ENCODE peak calls at places on chromosomes 3 and 15, in six cellular contexts. G, A, T, F, E and X are unnamed samples.

GRCh38 chr15:38325290-38325990 is 72.8 kb downstream of the SPRED1 start:
- DNase-seq in G (no peak), A (no peak), T (no peak), F (no peak), E (no peak), X (no peak)

GRCh38 chr3:138933068-138933668 is 13.8 kb downstream of the FOXL2 start:
- DNase-seq in G (no peak), A (no peak), T (no peak), F (no peak), E (no peak), X (peak; percentile 17)

GRCh38 chr3:51401639-51402166 is 10.6 kb downstream of the RBM15B start:
- DNase-seq in G (no peak), A (no peak), T (no peak), F (no peak), E (no peak), X (no peak)

GRCh38 chr3:152497457-152497856 is 228.7 kb downstream of the MBNL1 start:
- DNase-seq in G (peak; percentile 88), A (no peak), T (no peak), F (no peak), E (no peak), X (no peak)

GRCh38 chr3:123169492-123169929 is 32.2 kb upstream of the SEC22A start:
- DNase-seq in G (no peak), A (no peak), T (no peak), F (no peak), E (no peak), X (no peak)

GRCh38 chr3:172280406-172281051 is 167.7 kb downstream of the GHSR start:
- DNase-seq in G (peak; percentile 69), A (no peak), T (no peak), F (no peak), E (no peak), X (no peak)

GRCh38 chr3:168094877-168095610 is 680 bp downstream of the GOLIM4 start:
- DNase-seq in G (peak; percentile 77), A (peak; percentile 62), T (peak; percentile 87), F (peak; percentile 59), E (peak; percentile 53), X (peak; percentile 50)

GRCh38 chr3:192857148-192857735 is 60.4 kb downstream of the MB21D2 start:
- DNase-seq in G (peak; percentile 56), A (no peak), T (no peak), F (no peak), E (no peak), X (no peak)

GRCh38 chr3:34212175-34212574 is 413.7 kb downstream of the PDCD6IP start:
- DNase-seq in G (peak; percentile 6), A (no peak), T (no peak), F (no peak), E (no peak), X (no peak)

GRCh38 chr3:41362638-41363559 is 163.6 kb downstream of the CTNNB1 start:
- DNase-seq in G (peak; percentile 81), A (no peak), T (no peak), F (no peak), E (no peak), X (no peak)

GRCh38 chr3:7876741-7877297 is 624.8 kb upstream of the LMCD1 start:
- DNase-seq in G (no peak), A (no peak), T (no peak), F (no peak), E (no peak), X (no peak)

GRCh38 chr15:80567721-80568157 is 127.4 kb upstream of the ABHD17C start:
- DNase-seq in G (peak; percentile 86), A (no peak), T (no peak), F (peak; percentile 45), E (no peak), X (peak; percentile 56)

GRCh38 chr3:141393151-141394076 is 25.1 kb downstream of the ZBTB38 start:
- DNase-seq in G (no peak), A (no peak), T (no peak), F (peak; percentile 67), E (no peak), X (no peak)
- H3K4me3 ChIP-seq in G (no peak overlapping the region), A (no peak overlapping the region), T (no peak overlapping the region), F (no peak overlapping the region), E (no peak overlapping the region), X (no peak overlapping the region)

GRCh38 chr3:185837409-185837808 is 12.6 kb upstream of the IGF2BP2 start:
- DNase-seq in G (no peak), A (no peak), T (no peak), F (no peak), E (no peak), X (no peak)
- H3K4me3 ChIP-seq in G (no peak overlapping the region), A (no peak overlapping the region), T (no peak overlapping the region), F (no peak overlapping the region), E (no peak overlapping the region), X (no peak overlapping the region)

GRCh38 chr3:128804017-128804816 is 75.2 kb upstream of the ACAD9 start:
- DNase-seq in G (peak; percentile 51), A (no peak), T (peak; percentile 71), F (no peak), E (peak; percentile 79), X (no peak)
- H3K4me3 ChIP-seq in G (no peak overlapping the region), A (no peak overlapping the region), T (peak overlapping the region; percentile 9), F (no peak overlapping the region), E (no peak overlapping the region), X (no peak overlapping the region)

DNA sequence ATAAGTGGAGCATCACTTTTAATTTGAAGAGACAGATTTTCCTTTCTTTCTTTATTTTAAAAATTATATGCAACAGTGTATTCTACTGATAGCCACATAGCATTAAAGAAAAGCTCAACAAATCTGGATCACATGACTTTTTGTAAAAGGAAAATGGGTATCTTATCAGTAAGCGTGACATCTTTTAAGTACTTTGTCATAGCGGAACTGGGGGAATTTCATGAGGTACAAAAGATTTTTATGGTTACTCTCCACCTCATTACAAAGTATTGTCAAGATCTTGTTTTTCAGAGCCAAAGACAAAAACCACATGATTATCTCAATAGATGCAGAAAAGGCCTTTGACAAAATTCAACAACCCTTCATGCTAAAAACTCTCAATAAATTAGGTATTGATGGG is 219.6 kb upstream of the ZPLD1 start:
- DNase-seq in G (no peak), A (no peak), T (peak; percentile 28), F (no peak), E (no peak), X (no peak)
- H3K4me3 ChIP-seq in G (no peak overlapping the region), A (no peak overlapping the region), T (no peak overlapping the region), F (no peak overlapping the region), E (no peak overlapping the region), X (no peak overlapping the region)

GRCh38 chr15:65418596-65418995 is 4.2 kb downstream of the IGDCC4 start:
- DNase-seq in G (no peak), A (no peak), T (no peak), F (no peak), E (no peak), X (no peak)

GRCh38 chr15:65423977-65424679 is 1.4 kb upstream of the IGDCC4 start:
- DNase-seq in G (peak; percentile 64), A (no peak), T (no peak), F (peak; percentile 13), E (no peak), X (no peak)

GRCh38 chr15:65423150-65423976 is 616 bp upstream of the IGDCC4 start:
- DNase-seq in G (no peak), A (no peak), T (no peak), F (peak; percentile 50), E (no peak), X (no peak)

GRCh38 chr15:65421360-65422215 is 1.2 kb downstream of the IGDCC4 start:
- DNase-seq in G (peak; percentile 66), A (no peak), T (peak; percentile 52), F (peak; percentile 80), E (peak; percentile 15), X (no peak)

GRCh38 chr15:65420975-65421359 is 1.8 kb downstream of the IGDCC4 start:
- DNase-seq in G (no peak), A (no peak), T (no peak), F (no peak), E (no peak), X (no peak)
- H3K4me3 ChIP-seq in G (peak overlapping the region; percentile 53), A (peak overlapping the region; percentile 47), T (peak overlapping the region; percentile 61), F (peak overlapping the region; percentile 46), E (no peak overlapping the region), X (peak overlapping the region; percentile 51)

GRCh38 chr3:113947372-113948014 is at the start of gene ZDHHC23:
- DNase-seq in G (peak; percentile 47), A (peak; percentile 54), T (peak; percentile 67), F (peak; percentile 79), E (peak; percentile 35), X (peak; percentile 69)
- H3K4me3 ChIP-seq in G (peak within 1 kb of the TSS; percentile 58), A (peak within 1 kb of the TSS; percentile 75), T (peak within 1 kb of the TSS; percentile 84), F (peak within 1 kb of the TSS; percentile 66), E (peak within 1 kb of the TSS; percentile 73), X (peak within 1 kb of the TSS; percentile 86)

DNA sequence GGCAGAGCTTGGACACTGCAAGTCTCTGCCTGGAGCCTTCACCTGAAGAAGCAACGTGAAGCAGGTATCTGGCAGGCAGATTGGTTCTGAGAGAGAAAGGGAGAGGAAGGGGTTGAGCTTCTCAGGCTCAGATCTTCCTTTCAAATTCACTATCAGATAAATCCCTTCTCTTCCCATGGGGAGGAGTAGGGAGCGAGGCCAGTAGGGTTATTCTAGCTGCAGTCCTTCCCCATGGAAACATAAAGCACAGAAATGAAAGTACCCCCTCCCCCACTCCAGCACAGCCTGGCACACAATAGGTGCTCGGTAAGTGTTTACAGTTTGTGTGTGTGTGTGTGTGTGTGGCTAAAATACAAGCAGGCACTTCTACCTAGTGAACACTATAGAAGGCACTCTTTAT is 20.8 kb upstream of the VPS8 start:
- DNase-seq in G (no peak), A (no peak), T (no peak), F (no peak), E (no peak), X (no peak)
- H3K4me3 ChIP-seq in G (no peak overlapping the region), A (no peak overlapping the region), T (no peak overlapping the region), F (no peak overlapping the region), E (no peak overlapping the region), X (no peak overlapping the region)

GRCh38 chr3:186930639-186931486 is 537 bp downstream of the ST6GAL1 start:
- DNase-seq in G (peak; percentile 26), A (no peak), T (peak; percentile 83), F (peak; percentile 34), E (peak; percentile 72), X (peak; percentile 84)

GRCh38 chr3:186935133-186935532 is 4.8 kb downstream of the ST6GAL1 start:
- DNase-seq in G (no peak), A (no peak), T (no peak), F (no peak), E (no peak), X (no peak)

GRCh38 chr3:186931487-186932280 is 1.4 kb downstream of the ST6GAL1 start:
- DNase-seq in G (peak; percentile 14), A (no peak), T (peak; percentile 45), F (peak; percentile 25), E (no peak), X (peak; percentile 75)

GRCh38 chr3:186932281-186933181 is 2.2 kb downstream of the ST6GAL1 start:
- DNase-seq in G (no peak), A (no peak), T (no peak), F (no peak), E (no peak), X (no peak)

DNA sequence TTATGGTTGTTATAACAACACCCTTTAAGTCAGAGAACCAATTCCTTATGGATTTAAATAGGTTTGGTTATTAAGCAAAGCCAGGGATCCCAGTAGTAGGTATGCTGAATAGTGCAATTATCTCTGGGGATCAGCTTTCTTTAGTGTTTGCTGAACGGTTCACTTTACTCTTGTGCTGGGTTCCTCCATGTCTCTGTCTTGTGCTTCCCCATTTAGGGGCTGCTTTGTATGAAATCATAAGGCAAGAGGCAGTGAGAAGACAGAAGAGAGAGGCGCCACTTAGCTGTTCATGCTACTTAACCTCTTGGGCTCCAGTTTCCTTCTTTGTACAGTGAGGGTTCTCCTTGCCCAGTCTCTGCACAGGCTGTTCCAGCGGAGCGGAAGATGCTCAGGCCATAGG is 3.5 kb downstream of the ST6GAL1 start:
- DNase-seq in G (no peak), A (no peak), T (no peak), F (no peak), E (no peak), X (no peak)
- H3K4me3 ChIP-seq in G (no peak overlapping the region), A (no peak overlapping the region), T (no peak overlapping the region), F (no peak overlapping the region), E (no peak overlapping the region), X (no peak overlapping the region)